ENCODE peak calls at places on chromosome 21, in four cellular contexts. M, B, V and Q are unnamed samples.

GRCh38 chr21:34642211-34643075 is 26.4 kb upstream of the CLIC6 start:
- DNase-seq in M (no peak), B (no peak), V (no peak), Q (peak; percentile 78)

GRCh38 chr21:29351691-29352090 is 53.0 kb downstream of the BACH1 start:
- DNase-seq in M (no peak), B (no peak), V (no peak), Q (no peak)

GRCh38 chr21:41675574-41675973 is 91.3 kb downstream of the RIPK4 start:
- DNase-seq in B (no peak), V (no peak), M (no peak), Q (no peak)

GRCh38 chr21:37370152-37371040 is 3.8 kb downstream of the DYRK1A start:
- DNase-seq in B (no peak), M (no peak), V (no peak), Q (peak; percentile 73)

GRCh38 chr21:42540396-42540795 is 26.7 kb downstream of the SLC37A1 start:
- DNase-seq in V (no peak), B (no peak), M (no peak), Q (no peak)

GRCh38 chr21:42536601-42537000 is 22.9 kb downstream of the SLC37A1 start:
- DNase-seq in V (no peak), B (no peak), M (no peak), Q (no peak)

GRCh38 chr21:27292851-27293638 is 326.2 kb upstream of the ADAMTS5 start:
- DNase-seq in B (no peak), V (no peak), M (no peak), Q (no peak)

GRCh38 chr21:17585875-17586450 is 26.7 kb downstream of the BTG3 start:
- DNase-seq in B (no peak), M (no peak), V (peak; percentile 38), Q (peak; percentile 47)

GRCh38 chr21:42262826-42263225 is 43.9 kb downstream of the ABCG1 start:
- DNase-seq in B (peak; percentile 90), M (no peak), V (no peak), Q (peak; percentile 84)

GRCh38 chr21:45864436-45864835 is 117.1 kb upstream of the COL6A1 start:
- DNase-seq in B (no peak), V (no peak), M (no peak), Q (no peak)

GRCh38 chr21:45528028-45528705 is 14.1 kb downstream of the SLC19A1 start:
- DNase-seq in B (peak; percentile 66), V (no peak), M (no peak), Q (no peak)